ENCODE peak calls at places on chromosomes 1 and 21, in four cellular contexts. N is MM.1S, Z is HepG2, V is mesendoderm. M is an unnamed sample.

GRCh38 chr21:38848187-38848609 is 42.5 kb downstream of the ETS2 start:
- DNase-seq in V (no peak), Z (no peak), N (no peak), M (no peak)

GRCh38 chr1:243850013-243850367 is at the start of gene AKT3:
- DNase-seq in Z (no peak), N (no peak), V (peak; percentile 89), M (peak; percentile 91)

GRCh38 chr1:202656951-202657646 is 53.2 kb downstream of the SYT2 start:
- DNase-seq in N (no peak), V (peak; percentile 93), Z (peak; percentile 19), M (peak; percentile 88)

GRCh38 chr1:8419861-8420260 is 101.9 kb downstream of the SLC45A1 start:
- DNase-seq in N (no peak), Z (no peak), V (no peak), M (peak; percentile 53)

GRCh38 chr1:195748969-195749368 is 859.3 kb downstream of the KCNT2 start:
- DNase-seq in V (no peak), N (no peak), Z (no peak), M (no peak)

GRCh38 chr1:116990612-116991151 is 10.9 kb upstream of the CD101 start:
- DNase-seq in Z (no peak), V (no peak), N (no peak), M (no peak)

GRCh38 chr1:26127235-26128163 is 15.9 kb downstream of the PDIK1L start:
- DNase-seq in V (peak; percentile 55), Z (no peak), N (no peak), M (no peak)

GRCh38 chr1:84712288-84712874 is 22.1 kb upstream of the SSX2IP start:
- DNase-seq in Z (no peak), N (no peak), V (no peak), M (no peak)

GRCh38 chr1:184075040-184076029 is 23.8 kb downstream of the TSEN15 start:
- DNase-seq in V (peak; percentile 57), Z (peak; percentile 57), N (peak; percentile 71), M (peak; percentile 66)

GRCh38 chr1:34829250-34829649 is 30.3 kb downstream of the SMIM12 start:
- DNase-seq in V (no peak), Z (no peak), N (no peak), M (no peak)

GRCh38 chr1:212286437-212287131 is 1.4 kb downstream of the PPP2R5A start:
- DNase-seq in N (no peak), Z (no peak), V (no peak), M (peak; percentile 11)

GRCh38 chr1:203702130-203702577 is 62.8 kb upstream of the LAX1 start:
- DNase-seq in N (peak; percentile 63), Z (peak; percentile 36), V (peak; percentile 73), M (peak; percentile 76)

GRCh38 chr1:244327533-244327932 is 124.2 kb downstream of the ADSS2 start:
- DNase-seq in Z (peak; percentile 36), V (no peak), N (no peak), M (no peak)

GRCh38 chr1:106768501-106768900 is 288.0 kb upstream of the PRMT6 start:
- DNase-seq in N (no peak), V (no peak), Z (no peak), M (no peak)

DNA sequence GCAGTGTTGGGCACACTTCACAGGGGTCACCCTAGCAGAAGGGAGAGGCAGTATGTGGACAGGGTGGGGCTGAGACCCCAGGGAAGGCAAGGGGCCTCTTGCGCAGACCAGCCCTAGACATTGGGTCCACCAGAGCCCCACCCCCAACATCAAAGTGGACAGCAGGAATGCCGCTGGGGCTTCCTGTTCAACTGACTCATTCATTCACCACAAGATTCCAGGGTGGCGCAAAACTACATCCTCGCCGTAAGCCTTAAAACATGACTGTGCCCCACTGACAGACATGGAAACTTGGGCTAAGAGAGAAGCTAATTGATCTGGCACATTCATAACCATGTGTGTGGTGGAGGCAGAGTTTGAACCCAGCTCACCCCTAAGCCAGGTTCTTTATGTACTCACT is 14.0 kb downstream of the COL16A1 start:
- DNase-seq in V (no peak), Z (no peak), N (no peak), M (no peak)
- H3K9ac ChIP-seq in V (no peak overlapping the region), Z (no peak overlapping the region), N (no peak overlapping the region), M (no peak overlapping the region)

GRCh38 chr1:228448372-228448771 is 31.7 kb upstream of the TRIM17 start:
- DNase-seq in N (no peak), V (no peak), Z (no peak), M (no peak)
- H3K4me3 ChIP-seq in N (no peak overlapping the region), V (no peak overlapping the region), Z (no peak overlapping the region), M (no peak overlapping the region)

GRCh38 chr1:234499119-234500039 is 20.4 kb upstream of the TARBP1 start:
- DNase-seq in V (peak; percentile 86), N (peak; percentile 86), Z (peak; percentile 65), M (peak; percentile 90)
- H3K9ac ChIP-seq in V (peak overlapping the region; percentile 3), N (peak overlapping the region; percentile 56), Z (peak overlapping the region; percentile 48), M (no peak overlapping the region)

GRCh38 chr1:228835456-228835855 is 100.2 kb downstream of the RHOU start:
- DNase-seq in V (no peak), N (no peak), Z (no peak), M (no peak)

GRCh38 chr1:228836954-228837481 is 101.7 kb downstream of the RHOU start:
- DNase-seq in V (no peak), N (no peak), Z (no peak), M (no peak)

GRCh38 chr1:228830954-228831481 is 95.7 kb downstream of the RHOU start:
- DNase-seq in N (no peak), V (no peak), Z (peak; percentile 66), M (no peak)

GRCh38 chr1:228836427-228836826 is 101.1 kb downstream of the RHOU start:
- DNase-seq in V (no peak), N (no peak), Z (peak; percentile 93), M (no peak)

GRCh38 chr1:228833911-228834631 is 98.8 kb downstream of the RHOU start:
- DNase-seq in N (no peak), V (no peak), Z (no peak), M (no peak)
- H3K4me3 ChIP-seq in N (no peak overlapping the region), V (no peak overlapping the region), Z (no peak overlapping the region), M (no peak overlapping the region)

GRCh38 chr1:208420021-208420420 is 175.8 kb upstream of the PLXNA2 start:
- DNase-seq in V (no peak), N (no peak), Z (no peak), M (no peak)

GRCh38 chr1:208418667-208419066 is 174.5 kb upstream of the PLXNA2 start:
- DNase-seq in N (peak; percentile 80), Z (no peak), V (no peak), M (no peak)

GRCh38 chr1:208421511-208421910 is 177.3 kb upstream of the PLXNA2 start:
- DNase-seq in N (no peak), Z (no peak), V (no peak), M (no peak)

GRCh38 chr1:208423522-208423921 is 179.3 kb upstream of the PLXNA2 start:
- DNase-seq in V (no peak), N (no peak), Z (no peak), M (no peak)

GRCh38 chr1:208420696-208421095 is 176.5 kb upstream of the PLXNA2 start:
- DNase-seq in Z (no peak), N (no peak), V (no peak), M (no peak)
- H3K9ac ChIP-seq in Z (no peak overlapping the region), N (no peak overlapping the region), V (no peak overlapping the region), M (no peak overlapping the region)

GRCh38 chr21:16535100-16535418 is 805.3 kb downstream of the USP25 start:
- DNase-seq in V (no peak), Z (no peak), N (no peak), M (peak; percentile 8)
- H3K4me3 ChIP-seq in V (no peak overlapping the region), Z (no peak overlapping the region), N (no peak overlapping the region), M (no peak overlapping the region)

GRCh38 chr1:43850599-43851233 is 82.9 kb upstream of the ARTN start:
- DNase-seq in N (no peak), Z (no peak), V (no peak), M (no peak)
- H3K9ac ChIP-seq in N (no peak overlapping the region), Z (no peak overlapping the region), V (no peak overlapping the region), M (no peak overlapping the region)

GRCh38 chr1:230145953-230146476 is 79.0 kb downstream of the GALNT2 start:
- DNase-seq in Z (no peak), V (no peak), N (peak; percentile 66), M (no peak)
- H3K4me3 ChIP-seq in Z (no peak overlapping the region), V (no peak overlapping the region), N (peak overlapping the region; percentile 49), M (no peak overlapping the region)

GRCh38 chr21:28770867-28771661 is 221.6 kb downstream of the LTN1 start:
- DNase-seq in N (no peak), Z (no peak), V (no peak), M (no peak)

GRCh38 chr21:28769683-28770082 is 223.0 kb downstream of the LTN1 start:
- DNase-seq in N (no peak), Z (no peak), V (no peak), M (no peak)

GRCh38 chr21:28775071-28775470 is 217.6 kb downstream of the LTN1 start:
- DNase-seq in Z (no peak), V (no peak), N (no peak), M (no peak)

GRCh38 chr21:28773036-28773435 is 219.6 kb downstream of the LTN1 start:
- DNase-seq in Z (no peak), N (no peak), V (no peak), M (no peak)

GRCh38 chr21:28771790-28772501 is 220.7 kb downstream of the LTN1 start:
- DNase-seq in N (no peak), Z (no peak), V (no peak), M (no peak)
- H3K9ac ChIP-seq in N (no peak overlapping the region), Z (no peak overlapping the region), V (no peak overlapping the region), M (no peak overlapping the region)

M was measured in neural progenitor cell.